ENCODE peak calls at places on chromosomes 12 and 14, in five cellular contexts. D is cardiac muscle cell, W is mesenchymal stem cell, V is A549, E is endodermal cell. A is an unnamed sample. For H3K4me1, the result is how much of the 10 kb centered on the place peaks cover.

GRCh38 chr14:53807580-53807979 is 149.0 kb downstream of the BMP4 start:
- DNase-seq in D (no peak), V (no peak), E (no peak), W (no peak), A (no peak)

GRCh38 chr12:122393822-122394221 is 28.6 kb downstream of the CLIP1 start:
- DNase-seq in V (no peak), D (no peak), E (no peak), W (no peak), A (no peak)

GRCh38 chr14:40280652-40281051 is 848.4 kb upstream of the FBXO33 start:
- DNase-seq in E (no peak), D (peak), V (no peak), W (no peak), A (no peak)

GRCh38 chr12:3130053-3130805 is 53.0 kb downstream of the TSPAN9 start:
- DNase-seq in W (no peak), V (no peak), E (no peak), D (no peak), A (peak)

GRCh38 chr12:116284401-116284800 is 6.9 kb upstream of the MED13L start:
- DNase-seq in W (no peak), E (no peak), V (no peak), D (no peak), A (no peak)

GRCh38 chr14:71762575-71762974 is 169.7 kb upstream of the RGS6 start:
- DNase-seq in V (no peak), E (no peak), W (no peak), D (no peak), A (no peak)

GRCh38 chr12:13187399-13187798 is 9.1 kb upstream of the EMP1 start:
- DNase-seq in V (peak), D (no peak), W (peak), E (no peak), A (peak)

GRCh38 chr14:96096639-96097610 is 57.8 kb downstream of the C14orf132 start:
- DNase-seq in E (peak), W (no peak), D (no peak), V (no peak), A (no peak)

GRCh38 chr12:50925342-50925651 is 27.0 kb upstream of the HIGD1C start:
- DNase-seq in E (no peak), D (no peak), V (no peak), W (no peak), A (no peak)

GRCh38 chr12:130619378-130619970 is 96.6 kb downstream of the RIMBP2 start:
- DNase-seq in D (no peak), V (no peak), E (peak), W (no peak), A (no peak)

GRCh38 chr12:52257074-52257551 is 17.3 kb upstream of the KRT86 start:
- DNase-seq in V (peak), E (no peak), W (no peak), D (no peak), A (peak)

GRCh38 chr12:29563636-29564035 is 66.2 kb upstream of the OVCH1 start:
- DNase-seq in W (no peak), E (no peak), D (no peak), V (no peak), A (no peak)

GRCh38 chr12:29565727-29566126 is 68.2 kb upstream of the OVCH1 start:
- DNase-seq in E (no peak), W (no peak), D (no peak), V (no peak), A (no peak)

GRCh38 chr12:29566441-29566840 is 69.0 kb upstream of the OVCH1 start:
- DNase-seq in D (no peak), E (no peak), V (no peak), W (peak), A (no peak)

GRCh38 chr12:29562167-29562776 is 64.8 kb upstream of the OVCH1 start:
- DNase-seq in V (no peak), E (no peak), D (peak), W (peak), A (peak)

GRCh38 chr12:29564925-29565324 is 67.4 kb upstream of the OVCH1 start:
- DNase-seq in W (no peak), V (no peak), E (no peak), D (no peak), A (no peak)
- H3K4me1 ChIP-seq in W (under half), V (under half), E (under half), D (under half), A (under half)

GRCh38 chr12:110281549-110282342 is 699 bp downstream of the ATP2A2 start:
- DNase-seq in W (peak), D (peak), E (peak), V (peak), A (peak)
- H3K4me1 ChIP-seq in W (under half), D (half or more), E (under half), V (half or more), A (under half)

DNA sequence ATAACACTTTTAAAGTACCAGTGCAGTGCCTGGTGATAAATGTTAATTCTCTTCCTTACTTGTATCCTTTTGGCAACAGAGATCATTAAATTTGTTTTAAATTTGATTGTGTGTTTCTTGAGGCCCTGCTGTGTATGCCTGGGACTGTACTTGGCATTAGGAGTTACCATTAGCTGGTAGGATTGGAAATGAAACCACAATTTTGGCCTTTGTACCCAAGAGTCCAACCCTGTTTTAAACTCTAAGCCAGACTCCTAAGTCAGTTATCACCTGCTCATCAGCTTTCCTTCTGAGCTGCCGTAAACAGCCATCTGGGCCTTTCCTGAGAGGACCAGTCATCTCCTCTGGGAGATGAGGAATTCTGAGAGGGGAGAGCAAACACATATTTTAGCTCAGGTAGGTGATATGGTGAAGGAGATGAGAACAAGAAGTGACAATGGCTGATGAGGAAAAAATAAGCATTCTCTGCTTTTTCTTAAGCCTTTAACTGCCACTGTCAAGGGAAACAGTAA is 74.3 kb upstream of the SRSF5 start:
- DNase-seq in W (no peak), D (no peak), V (no peak), E (no peak), A (no peak)
- H3K4me1 ChIP-seq in W (under half), D (half or more), V (under half), E (under half), A (under half)

GRCh38 chr14:61581955-61582615 is 113.2 kb upstream of the HIF1A start:
- DNase-seq in W (peak), D (no peak), E (peak), V (no peak), A (peak)
- H3K4me1 ChIP-seq in W (under half), D (under half), E (under half), V (half or more), A (half or more)

GRCh38 chr12:108304633-108305032 is 34.5 kb downstream of the CMKLR1 start:
- DNase-seq in D (peak), W (no peak), V (no peak), E (peak), A (no peak)

GRCh38 chr12:108306014-108306501 is 33.1 kb downstream of the CMKLR1 start:
- DNase-seq in V (no peak), E (no peak), W (peak), D (no peak), A (peak)

GRCh38 chr12:108305520-108305919 is 33.6 kb downstream of the CMKLR1 start:
- DNase-seq in V (no peak), W (peak), D (peak), E (no peak), A (peak)

GRCh38 chr12:108307006-108307405 is 32.1 kb downstream of the CMKLR1 start:
- DNase-seq in V (no peak), D (no peak), W (peak), E (no peak), A (peak)

DNA sequence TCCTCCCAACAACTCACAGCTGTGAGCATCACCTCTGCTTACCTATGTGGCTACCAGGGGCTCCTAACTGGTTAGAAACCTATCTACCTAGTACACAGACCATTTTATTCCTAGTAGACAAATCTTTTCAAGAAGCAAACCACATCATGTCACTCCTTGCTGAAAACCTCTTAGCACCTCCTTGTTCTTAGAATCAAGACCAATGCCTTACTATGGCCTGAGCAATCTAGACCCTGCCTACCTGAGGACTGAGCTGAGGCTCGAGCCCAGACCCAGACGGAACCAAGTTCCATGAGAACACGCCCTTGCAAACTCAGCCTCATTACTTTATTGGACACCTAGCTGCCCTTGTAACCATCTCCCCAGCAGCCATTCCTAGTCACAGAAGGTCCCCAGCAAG is 32.6 kb downstream of the CMKLR1 start:
- DNase-seq in D (no peak), W (no peak), E (no peak), V (no peak), A (no peak)
- H3K4me1 ChIP-seq in D (under half), W (half or more), E (under half), V (under half), A (half or more)

GRCh38 chr12:81094718-81095360 is 17.0 kb downstream of the ACSS3 start:
- DNase-seq in V (no peak), W (no peak), E (no peak), D (no peak), A (no peak)
- H3K4me1 ChIP-seq in V (under half), W (under half), E (under half), D (under half), A (under half)